ENCODE peak calls at places on chromosome 12, in nine cellular contexts. B, G, O, Z, M, R, C, Y and E are unnamed samples.

GRCh38 chr12:53729659-53730058 is 2.4 kb upstream of the CALCOCO1 start:
- DNase-seq in B (no peak), G (no peak), O (no peak), Z (no peak), M (peak), R (no peak), C (no peak), Y (no peak), E (no peak)

GRCh38 chr12:40439771-40440492 is 215.1 kb downstream of the LRRK2 start:
- DNase-seq in B (no peak), G (no peak), O (no peak), Z (no peak), M (peak), R (no peak), C (no peak), Y (no peak), E (no peak)

GRCh38 chr12:85029456-85029855 is 6.6 kb downstream of the TSPAN19 start:
- DNase-seq in B (no peak), G (peak), O (no peak), Z (no peak), M (peak), R (peak), C (no peak), Y (peak), E (no peak)

GRCh38 chr12:67509987-67510386 is 138.6 kb upstream of the DYRK2 start:
- DNase-seq in B (no peak), G (no peak), O (no peak), Z (no peak), M (peak), R (peak), C (no peak), Y (no peak), E (no peak)

GRCh38 chr12:105911966-105912365 is 226.8 kb downstream of the NUAK1 start:
- DNase-seq in B (no peak), G (no peak), O (no peak), Z (no peak), M (no peak), R (no peak), C (no peak), Y (no peak), E (no peak)

GRCh38 chr12:39368891-39369290 is 74.0 kb downstream of the KIF21A start:
- DNase-seq in B (no peak), G (no peak), O (no peak), Z (no peak), M (no peak), R (no peak), C (no peak), Y (no peak), E (no peak)

GRCh38 chr12:2004113-2004929 is at the start of gene DCP1B:
- DNase-seq in B (peak), G (peak), O (peak), Z (peak), M (peak), R (peak), C (peak), Y (peak), E (peak)

GRCh38 chr12:68334136-68334535 is 2.0 kb upstream of the MDM1 start:
- DNase-seq in B (no peak), G (peak), O (no peak), Z (no peak), M (no peak), R (no peak), C (no peak), Y (no peak), E (no peak)

GRCh38 chr12:63223128-63223527 is 72.1 kb upstream of the AVPR1A start:
- DNase-seq in B (no peak), G (no peak), O (no peak), Z (no peak), M (no peak), R (no peak), C (no peak), Y (no peak), E (no peak)

GRCh38 chr12:126883737-126884136 is 1383.2 kb upstream of the TMEM132C start:
- DNase-seq in B (no peak), G (no peak), O (peak), Z (no peak), M (no peak), R (no peak), C (no peak), Y (no peak), E (no peak)

GRCh38 chr12:15540025-15540424 is 217.7 kb downstream of the PTPRO start:
- DNase-seq in B (no peak), G (no peak), O (no peak), Z (no peak), M (no peak), R (peak), C (no peak), Y (no peak), E (no peak)

GRCh38 chr12:105334001-105334400 is 3.5 kb downstream of the C12orf75 start:
- DNase-seq in B (no peak), G (no peak), O (no peak), Z (no peak), M (peak), R (peak), C (no peak), Y (peak), E (no peak)

GRCh38 chr12:85558684-85559083 is 277.5 kb downstream of the RASSF9 start:
- DNase-seq in B (no peak), G (no peak), O (no peak), Z (no peak), M (no peak), R (no peak), C (no peak), Y (no peak), E (no peak)

GRCh38 chr12:43969882-43970281 is 134.0 kb downstream of the TMEM117 start:
- DNase-seq in B (no peak), G (no peak), O (no peak), Z (no peak), M (peak), R (peak), C (no peak), Y (peak), E (no peak)

DNA sequence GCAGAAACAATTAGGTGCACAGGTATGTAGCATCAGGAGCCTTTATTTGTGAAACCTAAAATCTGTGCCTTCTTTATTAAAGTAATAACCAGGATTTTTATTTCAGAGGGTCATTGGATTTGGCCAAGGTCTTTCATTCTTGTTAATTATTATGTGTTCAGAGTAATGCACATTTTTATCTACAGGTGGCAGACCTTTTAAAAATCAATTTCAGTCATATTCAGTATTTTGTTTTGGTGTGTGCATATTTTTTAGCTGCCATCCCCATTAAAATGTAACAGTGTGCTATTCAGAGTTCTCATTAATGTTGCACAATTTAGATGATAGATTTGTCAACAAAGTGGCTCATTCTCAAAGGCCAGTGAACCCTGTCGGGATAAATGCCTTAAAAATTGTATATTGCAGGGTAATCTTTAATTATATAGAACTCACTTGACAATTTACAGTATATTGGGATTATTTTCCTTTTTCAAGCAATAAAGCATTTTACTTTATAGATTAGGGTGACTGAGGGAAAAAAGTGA is 319.3 kb upstream of the SOX5 start:
- DNase-seq in B (no peak), G (no peak), O (no peak), Z (no peak), M (no peak), R (no peak), C (no peak), Y (no peak), E (no peak)
- TF ChIP-seq CTCF in B (no peak), G (no peak), O (no peak), Z (no peak), M (no peak), R (peak), C (no peak), Y (no peak), E (peak)

GRCh38 chr12:81347404-81347803 is 269.5 kb downstream of the ACSS3 start:
- DNase-seq in B (no peak), G (no peak), O (no peak), Z (no peak), M (no peak), R (no peak), C (no peak), Y (no peak), E (no peak)
- TF ChIP-seq CTCF in B (no peak), G (no peak), O (no peak), Z (no peak), M (no peak), R (no peak), C (no peak), Y (no peak), E (no peak)

GRCh38 chr12:52142431-52142830 is 49.4 kb downstream of the KRT80 start:
- DNase-seq in B (no peak), G (no peak), O (no peak), Z (no peak), M (no peak), R (no peak), C (no peak), Y (no peak), E (no peak)
- TF ChIP-seq CTCF in B (no peak), G (no peak), O (no peak), Z (no peak), M (no peak), R (no peak), C (no peak), Y (no peak), E (no peak)

GRCh38 chr12:6233121-6233971 is 33.1 kb downstream of the CD9 start:
- DNase-seq in B (no peak), G (no peak), O (no peak), Z (no peak), M (no peak), R (no peak), C (no peak), Y (no peak), E (no peak)
- TF ChIP-seq CTCF in B (no peak), G (no peak), O (no peak), Z (no peak), M (no peak), R (no peak), C (no peak), Y (no peak), E (no peak)

GRCh38 chr12:115983226-115983798 is 294.2 kb downstream of the MED13L start:
- DNase-seq in B (peak), G (no peak), O (no peak), Z (no peak), M (peak), R (no peak), C (no peak), Y (no peak), E (no peak)
- TF ChIP-seq CTCF in B (peak), G (no peak), O (peak), Z (peak), M (peak), R (peak), C (peak), Y (peak), E (peak)

GRCh38 chr12:124727922-124728321 is 135.7 kb downstream of the SCARB1 start:
- DNase-seq in B (no peak), G (no peak), O (no peak), Z (no peak), M (no peak), R (no peak), C (no peak), Y (no peak), E (no peak)
- TF ChIP-seq CTCF in B (no peak), G (no peak), O (peak), Z (no peak), M (no peak), R (no peak), C (no peak), Y (no peak), E (no peak)

GRCh38 chr12:130936566-130936965 is 17.1 kb upstream of the ADGRD1 start:
- DNase-seq in B (no peak), G (no peak), O (no peak), Z (no peak), M (no peak), R (no peak), C (no peak), Y (peak), E (no peak)

GRCh38 chr12:130933269-130933995 is 20.3 kb upstream of the ADGRD1 start:
- DNase-seq in B (no peak), G (no peak), O (no peak), Z (no peak), M (no peak), R (no peak), C (peak), Y (peak), E (no peak)

GRCh38 chr12:130934753-130935152 is 19.0 kb upstream of the ADGRD1 start:
- DNase-seq in B (no peak), G (no peak), O (no peak), Z (no peak), M (no peak), R (no peak), C (no peak), Y (no peak), E (no peak)

GRCh38 chr12:130938186-130938585 is 15.5 kb upstream of the ADGRD1 start:
- DNase-seq in B (no peak), G (no peak), O (no peak), Z (no peak), M (no peak), R (no peak), C (no peak), Y (no peak), E (no peak)
- TF ChIP-seq CTCF in B (no peak), G (no peak), O (no peak), Z (no peak), M (no peak), R (no peak), C (no peak), Y (no peak), E (no peak)

GRCh38 chr12:113818833-113819232 is 147.3 kb downstream of the RBM19 start:
- DNase-seq in B (peak), G (no peak), O (no peak), Z (no peak), M (no peak), R (no peak), C (no peak), Y (no peak), E (peak)
- TF ChIP-seq CTCF in B (peak), G (no peak), O (no peak), Z (no peak), M (peak), R (peak), C (no peak), Y (peak), E (peak)

GRCh38 chr12:111268738-111269572 is 99.9 kb downstream of the PHETA1 start:
- DNase-seq in B (no peak), G (peak), O (no peak), Z (no peak), M (peak), R (no peak), C (no peak), Y (no peak), E (peak)
- TF ChIP-seq CTCF in B (peak), G (no peak), O (peak), Z (peak), M (peak), R (peak), C (peak), Y (peak), E (peak)

DNA sequence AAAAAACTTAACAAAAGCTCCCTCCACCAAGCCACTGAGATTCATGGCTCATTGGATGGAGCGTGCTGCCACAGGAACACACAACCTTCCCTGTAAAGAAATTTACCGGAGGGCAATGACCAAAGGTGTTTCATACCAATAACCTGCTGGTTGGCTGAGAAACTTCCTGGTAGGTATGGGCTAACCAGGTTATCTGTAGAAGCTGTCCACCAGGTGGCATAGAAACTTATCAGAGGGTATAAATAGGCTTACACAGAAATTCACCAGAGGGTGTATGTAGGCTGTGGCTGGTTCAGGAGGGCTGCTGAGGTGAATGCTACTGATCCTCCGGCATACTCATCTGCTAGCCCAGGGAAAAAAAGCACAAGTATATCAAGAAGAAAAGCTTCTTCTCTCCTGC is 27.1 kb upstream of the MTERF2 start:
- DNase-seq in B (no peak), G (no peak), O (no peak), Z (no peak), M (no peak), R (no peak), C (no peak), Y (no peak), E (no peak)
- TF ChIP-seq CTCF in B (peak), G (no peak), O (peak), Z (no peak), M (no peak), R (no peak), C (no peak), Y (no peak), E (no peak)